ENCODE peak calls at places on chromosomes 5 and 9, in seven cellular contexts. One of them, this sample, is unnamed.

GRCh38 chr5:176438959-176439757 is 9.0 kb upstream of the FAF2 start:
- DNase-seq in stimulated activated naive CD4-positive, alpha-beta T cell treated with Interleukin-2 at 50 U/mL for 16 hours: no peak
- DNase-seq in gastrocnemius medialis: no peak
- DNase-seq in NCI-H1694: no peak
- DNase-seq in effector memory CD8-positive, alpha-beta T cell: no peak
- DNase-seq in activated CD8-positive, alpha-beta memory T cell treated with anti-CD3 and anti-CD28 coated beads for 24 hours: peak; percentile 21
- DNase-seq in body of pancreas: no peak
- DNase-seq in this sample: no peak

GRCh38 chr5:40687316-40687715 is 7.6 kb downstream of the PTGER4 start:
- DNase-seq in body of pancreas: no peak
- DNase-seq in NCI-H1694: no peak
- DNase-seq in gastrocnemius medialis: no peak
- DNase-seq in stimulated activated naive CD4-positive, alpha-beta T cell treated with Interleukin-2 at 50 U/mL for 16 hours: peak; percentile 34
- DNase-seq in effector memory CD8-positive, alpha-beta T cell: no peak
- DNase-seq in activated CD8-positive, alpha-beta memory T cell treated with anti-CD3 and anti-CD28 coated beads for 24 hours: no peak
- DNase-seq in this sample: no peak

GRCh38 chr9:9674461-9674860 is 938.3 kb downstream of the PTPRD start:
- DNase-seq in gastrocnemius medialis: no peak
- DNase-seq in NCI-H1694: no peak
- DNase-seq in effector memory CD8-positive, alpha-beta T cell: no peak
- DNase-seq in activated CD8-positive, alpha-beta memory T cell treated with anti-CD3 and anti-CD28 coated beads for 24 hours: no peak
- DNase-seq in body of pancreas: no peak
- DNase-seq in stimulated activated naive CD4-positive, alpha-beta T cell treated with Interleukin-2 at 50 U/mL for 16 hours: no peak
- DNase-seq in this sample: no peak

GRCh38 chr9:132645306-132645705 is 24.5 kb downstream of the DDX31 start:
- DNase-seq in effector memory CD8-positive, alpha-beta T cell: no peak
- DNase-seq in NCI-H1694: peak; percentile 87
- DNase-seq in body of pancreas: no peak
- DNase-seq in stimulated activated naive CD4-positive, alpha-beta T cell treated with Interleukin-2 at 50 U/mL for 16 hours: no peak
- DNase-seq in activated CD8-positive, alpha-beta memory T cell treated with anti-CD3 and anti-CD28 coated beads for 24 hours: no peak
- DNase-seq in gastrocnemius medialis: no peak
- DNase-seq in this sample: no peak

GRCh38 chr5:80714570-80715298 is 60.0 kb upstream of the DHFR start:
- DNase-seq in body of pancreas: no peak
- DNase-seq in effector memory CD8-positive, alpha-beta T cell: no peak
- DNase-seq in stimulated activated naive CD4-positive, alpha-beta T cell treated with Interleukin-2 at 50 U/mL for 16 hours: no peak
- DNase-seq in gastrocnemius medialis: no peak
- DNase-seq in NCI-H1694: no peak
- DNase-seq in activated CD8-positive, alpha-beta memory T cell treated with anti-CD3 and anti-CD28 coated beads for 24 hours: no peak
- DNase-seq in this sample: peak; percentile 1

GRCh38 chr5:123157797-123158528 is 68.9 kb downstream of the PRDM6 start:
- DNase-seq in effector memory CD8-positive, alpha-beta T cell: no peak
- DNase-seq in gastrocnemius medialis: no peak
- DNase-seq in activated CD8-positive, alpha-beta memory T cell treated with anti-CD3 and anti-CD28 coated beads for 24 hours: no peak
- DNase-seq in NCI-H1694: no peak
- DNase-seq in body of pancreas: no peak
- DNase-seq in stimulated activated naive CD4-positive, alpha-beta T cell treated with Interleukin-2 at 50 U/mL for 16 hours: no peak
- DNase-seq in this sample: no peak

GRCh38 chr5:149857499-149857898 is 87.1 kb downstream of the PDE6A start:
- DNase-seq in activated CD8-positive, alpha-beta memory T cell treated with anti-CD3 and anti-CD28 coated beads for 24 hours: no peak
- DNase-seq in effector memory CD8-positive, alpha-beta T cell: no peak
- DNase-seq in stimulated activated naive CD4-positive, alpha-beta T cell treated with Interleukin-2 at 50 U/mL for 16 hours: no peak
- DNase-seq in body of pancreas: peak; percentile 85
- DNase-seq in gastrocnemius medialis: peak; percentile 93
- DNase-seq in NCI-H1694: no peak
- DNase-seq in this sample: no peak

GRCh38 chr5:154384480-154385235 is 61.1 kb upstream of the SAP30L start:
- DNase-seq in stimulated activated naive CD4-positive, alpha-beta T cell treated with Interleukin-2 at 50 U/mL for 16 hours: no peak
- DNase-seq in gastrocnemius medialis: no peak
- DNase-seq in NCI-H1694: no peak
- DNase-seq in activated CD8-positive, alpha-beta memory T cell treated with anti-CD3 and anti-CD28 coated beads for 24 hours: no peak
- DNase-seq in body of pancreas: no peak
- DNase-seq in effector memory CD8-positive, alpha-beta T cell: peak; percentile 55
- DNase-seq in this sample: no peak

GRCh38 chr5:67065237-67065636 is 131.4 kb downstream of the CD180 start:
- DNase-seq in activated CD8-positive, alpha-beta memory T cell treated with anti-CD3 and anti-CD28 coated beads for 24 hours: no peak
- DNase-seq in body of pancreas: no peak
- DNase-seq in gastrocnemius medialis: no peak
- DNase-seq in stimulated activated naive CD4-positive, alpha-beta T cell treated with Interleukin-2 at 50 U/mL for 16 hours: peak; percentile 14
- DNase-seq in NCI-H1694: no peak
- DNase-seq in effector memory CD8-positive, alpha-beta T cell: no peak
- DNase-seq in this sample: no peak

GRCh38 chr5:134603059-134603458 is 29.6 kb downstream of the SAR1B start:
- DNase-seq in stimulated activated naive CD4-positive, alpha-beta T cell treated with Interleukin-2 at 50 U/mL for 16 hours: no peak
- DNase-seq in effector memory CD8-positive, alpha-beta T cell: no peak
- DNase-seq in body of pancreas: no peak
- DNase-seq in gastrocnemius medialis: no peak
- DNase-seq in NCI-H1694: no peak
- DNase-seq in activated CD8-positive, alpha-beta memory T cell treated with anti-CD3 and anti-CD28 coated beads for 24 hours: no peak
- DNase-seq in this sample: no peak

GRCh38 chr5:166073921-166074838 is 2217.3 kb upstream of the WWC1 start:
- DNase-seq in activated CD8-positive, alpha-beta memory T cell treated with anti-CD3 and anti-CD28 coated beads for 24 hours: no peak
- DNase-seq in effector memory CD8-positive, alpha-beta T cell: no peak
- DNase-seq in gastrocnemius medialis: no peak
- DNase-seq in stimulated activated naive CD4-positive, alpha-beta T cell treated with Interleukin-2 at 50 U/mL for 16 hours: no peak
- DNase-seq in body of pancreas: no peak
- DNase-seq in NCI-H1694: no peak
- DNase-seq in this sample: no peak

GRCh38 chr9:102985162-102985900 is 9.8 kb upstream of the CYLC2 start:
- DNase-seq in gastrocnemius medialis: no peak
- DNase-seq in effector memory CD8-positive, alpha-beta T cell: no peak
- DNase-seq in body of pancreas: no peak
- DNase-seq in stimulated activated naive CD4-positive, alpha-beta T cell treated with Interleukin-2 at 50 U/mL for 16 hours: no peak
- DNase-seq in activated CD8-positive, alpha-beta memory T cell treated with anti-CD3 and anti-CD28 coated beads for 24 hours: no peak
- DNase-seq in NCI-H1694: no peak
- DNase-seq in this sample: no peak

GRCh38 chr5:95781101-95781583 is 41.4 kb downstream of the GLRX start:
- DNase-seq in NCI-H1694: peak; percentile 25
- DNase-seq in body of pancreas: peak; percentile 88
- DNase-seq in effector memory CD8-positive, alpha-beta T cell: peak; percentile 57
- DNase-seq in stimulated activated naive CD4-positive, alpha-beta T cell treated with Interleukin-2 at 50 U/mL for 16 hours: peak; percentile 67
- DNase-seq in activated CD8-positive, alpha-beta memory T cell treated with anti-CD3 and anti-CD28 coated beads for 24 hours: peak; percentile 86
- DNase-seq in gastrocnemius medialis: peak; percentile 77
- DNase-seq in this sample: peak; percentile 36

GRCh38 chr9:28134577-28134976 is 561.3 kb upstream of the C9orf72 start:
- DNase-seq in gastrocnemius medialis: no peak
- DNase-seq in stimulated activated naive CD4-positive, alpha-beta T cell treated with Interleukin-2 at 50 U/mL for 16 hours: no peak
- DNase-seq in effector memory CD8-positive, alpha-beta T cell: no peak
- DNase-seq in activated CD8-positive, alpha-beta memory T cell treated with anti-CD3 and anti-CD28 coated beads for 24 hours: no peak
- DNase-seq in NCI-H1694: no peak
- DNase-seq in body of pancreas: no peak
- DNase-seq in this sample: no peak

This sample was measured in DMS 273 treated with DMSO at 0.1 percent for 48 hours.